ENCODE peak calls at places on chromosome 1, in four cellular contexts. One of them, this sample, is unnamed.

GRCh38 chr1:241637604-241638003 is 2.6 kb downstream of the CHML start:
- DNase-seq in iris pigment epithelial cell: peak
- DNase-seq in ovary: no peak
- DNase-seq in non-pigmented ciliary epithelial cell: no peak
- DNase-seq in this sample: no peak

GRCh38 chr1:236421022-236421421 is 26.9 kb downstream of the EDARADD start:
- DNase-seq in iris pigment epithelial cell: peak
- DNase-seq in ovary: no peak
- DNase-seq in non-pigmented ciliary epithelial cell: peak
- DNase-seq in this sample: no peak

GRCh38 chr1:6386371-6386949 is 7.1 kb downstream of the ACOT7 start:
- DNase-seq in iris pigment epithelial cell: peak
- DNase-seq in ovary: no peak
- DNase-seq in non-pigmented ciliary epithelial cell: no peak
- DNase-seq in this sample: no peak

GRCh38 chr1:52180176-52180575 is 38.3 kb downstream of the ZFYVE9 start:
- DNase-seq in iris pigment epithelial cell: no peak
- DNase-seq in ovary: no peak
- DNase-seq in non-pigmented ciliary epithelial cell: no peak
- DNase-seq in this sample: no peak

GRCh38 chr1:46183119-46183842 is 7.0 kb upstream of the P3R3URF start:
- DNase-seq in iris pigment epithelial cell: peak
- DNase-seq in ovary: peak
- DNase-seq in non-pigmented ciliary epithelial cell: peak
- DNase-seq in this sample: no peak

GRCh38 chr1:86648255-86648654 is 56.1 kb upstream of the SH3GLB1 start:
- DNase-seq in iris pigment epithelial cell: peak
- DNase-seq in ovary: no peak
- DNase-seq in non-pigmented ciliary epithelial cell: peak
- DNase-seq in this sample: no peak

GRCh38 chr1:181043025-181043880 is 9.5 kb downstream of the MR1 start:
- DNase-seq in iris pigment epithelial cell: peak
- DNase-seq in ovary: no peak
- DNase-seq in non-pigmented ciliary epithelial cell: no peak
- DNase-seq in this sample: no peak

GRCh38 chr1:238141295-238141694 is 250.6 kb upstream of the ZP4 start:
- DNase-seq in iris pigment epithelial cell: no peak
- DNase-seq in ovary: no peak
- DNase-seq in non-pigmented ciliary epithelial cell: no peak
- DNase-seq in this sample: no peak

GRCh38 chr1:10459185-10459584 is 9.4 kb downstream of the CORT start:
- DNase-seq in iris pigment epithelial cell: peak
- DNase-seq in ovary: no peak
- DNase-seq in non-pigmented ciliary epithelial cell: peak
- DNase-seq in this sample: no peak

GRCh38 chr1:204920511-204920910 is 49.8 kb downstream of the NFASC start:
- DNase-seq in iris pigment epithelial cell: no peak
- DNase-seq in ovary: no peak
- DNase-seq in non-pigmented ciliary epithelial cell: no peak
- DNase-seq in this sample: no peak

GRCh38 chr1:43786201-43786958 is 79.0 kb downstream of the ST3GAL3 start:
- DNase-seq in iris pigment epithelial cell: peak
- DNase-seq in ovary: peak
- DNase-seq in non-pigmented ciliary epithelial cell: no peak
- DNase-seq in this sample: no peak

GRCh38 chr1:50343323-50343722 is 79.9 kb downstream of the DMRTA2 start:
- DNase-seq in iris pigment epithelial cell: no peak
- DNase-seq in ovary: no peak
- DNase-seq in non-pigmented ciliary epithelial cell: no peak
- DNase-seq in this sample: no peak

GRCh38 chr1:48596036-48596435 is 124.0 kb upstream of the SPATA6 start:
- DNase-seq in iris pigment epithelial cell: peak
- DNase-seq in ovary: no peak
- DNase-seq in non-pigmented ciliary epithelial cell: no peak
- DNase-seq in this sample: no peak